ENCODE peak calls at places on chromosomes 6 and 20, in seven cellular contexts. V, D, X, K, T, R and J are unnamed samples.

GRCh38 chr20:33232486-33233072 is 3.2 kb upstream of the BPIFA1 start:
- DNase-seq in V (no peak), D (no peak), X (no peak), K (no peak), T (peak; percentile 74), R (no peak), J (no peak)

GRCh38 chr6:69349776-69350175 is 447.0 kb downstream of the LMBRD1 start:
- DNase-seq in V (no peak), D (no peak), X (peak; percentile 74), K (no peak), T (no peak), R (no peak), J (no peak)

GRCh38 chr6:20952605-20953004 is 418.3 kb downstream of the CDKAL1 start:
- DNase-seq in V (no peak), D (no peak), X (no peak), K (peak; percentile 75), T (no peak), R (no peak), J (no peak)

GRCh38 chr6:1708141-1708540 is 98.4 kb downstream of the FOXC1 start:
- DNase-seq in V (no peak), D (no peak), X (no peak), K (no peak), T (no peak), R (no peak), J (no peak)

GRCh38 chr6:4931530-4932505 is 72.0 kb downstream of the RPP40 start:
- DNase-seq in V (no peak), D (no peak), X (no peak), K (no peak), T (no peak), R (no peak), J (no peak)

GRCh38 chr6:32685603-32686002 is 19.1 kb upstream of the HLA-DQB1 start:
- DNase-seq in V (no peak), D (peak; percentile 91), X (peak; percentile 76), K (no peak), T (no peak), R (no peak), J (no peak)

GRCh38 chr6:70838907-70839285 is 118.0 kb downstream of the B3GAT2 start:
- DNase-seq in V (no peak), D (no peak), X (no peak), K (no peak), T (no peak), R (no peak), J (no peak)

GRCh38 chr6:44451803-44452690 is 64.5 kb downstream of the CDC5L start:
- DNase-seq in V (no peak), D (no peak), X (peak; percentile 36), K (no peak), T (no peak), R (no peak), J (no peak)

GRCh38 chr20:2804921-2805681 is 4.7 kb upstream of the CPXM1 start:
- DNase-seq in V (no peak), D (no peak), X (no peak), K (no peak), T (no peak), R (peak; percentile 49), J (no peak)

GRCh38 chr6:56381852-56382251 is 134.5 kb upstream of the COL21A1 start:
- DNase-seq in V (no peak), D (no peak), X (peak; percentile 97), K (peak; percentile 20), T (no peak), R (no peak), J (no peak)

GRCh38 chr6:85756982-85757381 is 114.3 kb upstream of the SYNCRIP start:
- DNase-seq in V (no peak), D (peak; percentile 50), X (peak; percentile 40), K (no peak), T (no peak), R (no peak), J (no peak)

GRCh38 chr6:46098678-46099077 is 31.1 kb upstream of the ENPP4 start:
- DNase-seq in V (peak; percentile 69), D (no peak), X (peak; percentile 53), K (no peak), T (no peak), R (no peak), J (no peak)

GRCh38 chr20:1844723-1845523 is 50.3 kb upstream of the SIRPA start:
- DNase-seq in V (no peak), D (peak; percentile 52), X (no peak), K (no peak), T (peak; percentile 50), R (no peak), J (no peak)

GRCh38 chr6:139323511-139324445 is 32.0 kb upstream of the TXLNB start:
- DNase-seq in V (peak; percentile 55), D (peak; percentile 87), X (no peak), K (no peak), T (peak; percentile 77), R (peak; percentile 63), J (peak; percentile 46)

GRCh38 chr20:4018015-4018748 is 2.8 kb upstream of the RNF24 start:
- DNase-seq in V (no peak), D (peak; percentile 34), X (no peak), K (no peak), T (no peak), R (no peak), J (no peak)